ENCODE peak calls at places on chromosomes 11 and 22, in nine cellular contexts. I is AG09319; W is sigmoid colon; R is CD4-positive, alpha-beta T cell; V is GM12864; Y is fibroblast of lung; H is tibial nerve; M is Peyer's patch; J is psoas muscle. E is an unnamed sample.

GRCh38 chr11:69352715-69353325 is 58.9 kb downstream of the MYEOV start:
- DNase-seq in M (no peak), V (no peak), R (no peak), I (peak), H (no peak), Y (peak), J (no peak), W (no peak), E (peak)

GRCh38 chr11:48055292-48056132 is 75.2 kb downstream of the PTPRJ start:
- DNase-seq in H (no peak), V (no peak), Y (no peak), W (no peak), I (no peak), R (peak), M (peak), J (no peak), E (no peak)

GRCh38 chr11:110928373-110928772 is 216.1 kb upstream of the ARHGAP20 start:
- DNase-seq in H (no peak), J (no peak), Y (no peak), I (no peak), R (no peak), M (no peak), W (no peak), V (no peak), E (no peak)

GRCh38 chr11:124071622-124071948 is 30.5 kb upstream of the OR10G7 start:
- DNase-seq in H (no peak), V (no peak), J (no peak), Y (no peak), W (no peak), M (no peak), I (no peak), R (no peak), E (no peak)

GRCh38 chr11:5339771-5340322 is 3.5 kb downstream of the OR51B5 start:
- DNase-seq in I (no peak), V (no peak), M (no peak), W (no peak), H (no peak), Y (no peak), J (no peak), R (no peak), E (no peak)

GRCh38 chr22:24510694-24511625 is 15.8 kb downstream of the UPB1 start:
- DNase-seq in I (peak), Y (peak), W (no peak), V (no peak), R (no peak), H (no peak), J (peak), M (no peak), E (no peak)

GRCh38 chr11:3186166-3186953 is 21.2 kb upstream of the OSBPL5 start:
- DNase-seq in M (no peak), W (no peak), I (no peak), H (no peak), R (no peak), J (peak), Y (no peak), V (no peak), E (no peak)

GRCh38 chr22:41885576-41885975 is 29.3 kb downstream of the SHISA8 start:
- DNase-seq in W (no peak), J (no peak), H (no peak), Y (no peak), V (no peak), M (no peak), I (no peak), R (no peak), E (no peak)

GRCh38 chr11:17743026-17743807 is 8.6 kb downstream of the KCNC1 start:
- DNase-seq in M (no peak), V (no peak), H (no peak), W (no peak), Y (no peak), R (no peak), J (peak), I (no peak), E (no peak)

GRCh38 chr11:4684631-4685285 is 12.9 kb downstream of the OR51E2 start:
- DNase-seq in I (no peak), Y (no peak), M (no peak), R (no peak), V (no peak), H (no peak), W (no peak), J (no peak), E (no peak)

GRCh38 chr11:21928834-21929233 is 264.1 kb upstream of the ANO5 start:
- DNase-seq in I (no peak), H (no peak), R (no peak), V (no peak), W (no peak), M (no peak), Y (no peak), J (no peak), E (no peak)

GRCh38 chr22:27776410-27776958 is 25.1 kb downstream of the MN1 start:
- DNase-seq in J (no peak), W (no peak), H (no peak), V (no peak), I (peak), Y (no peak), M (no peak), R (no peak), E (no peak)

GRCh38 chr11:11620251-11620965 is 1.4 kb downstream of the GALNT18 start:
- DNase-seq in M (no peak), R (no peak), W (peak), J (peak), H (no peak), V (no peak), I (no peak), Y (peak), E (peak)

GRCh38 chr11:79097279-79097875 is 343.5 kb downstream of the TENM4 start:
- DNase-seq in I (no peak), V (no peak), M (no peak), Y (peak), H (peak), R (no peak), W (no peak), J (no peak), E (no peak)

GRCh38 chr11:134984421-134984820 is 572.4 kb upstream of the B3GAT1 start:
- DNase-seq in V (no peak), H (no peak), R (no peak), J (no peak), Y (no peak), I (no peak), M (no peak), W (no peak), E (no peak)

GRCh38 chr22:49616356-49617231 is 211.1 kb downstream of the BRD1 start:
- DNase-seq in R (no peak), Y (no peak), H (no peak), I (no peak), M (no peak), J (peak), W (no peak), V (no peak), E (no peak)

GRCh38 chr11:12287374-12288211 is 89.8 kb upstream of the PARVA start:
- DNase-seq in H (peak), I (peak), W (peak), M (no peak), J (peak), Y (peak), R (no peak), V (no peak), E (peak)

GRCh38 chr11:115550291-115551059 is 46.3 kb upstream of the CADM1 start:
- DNase-seq in Y (no peak), V (no peak), J (no peak), I (no peak), H (no peak), W (no peak), R (no peak), M (no peak), E (no peak)
- TF ChIP-seq CTCF in Y (no peak), V (no peak), J (no peak), I (no peak), H (no peak), W (no peak), R (no peak), M (no peak), E (no peak)

DNA sequence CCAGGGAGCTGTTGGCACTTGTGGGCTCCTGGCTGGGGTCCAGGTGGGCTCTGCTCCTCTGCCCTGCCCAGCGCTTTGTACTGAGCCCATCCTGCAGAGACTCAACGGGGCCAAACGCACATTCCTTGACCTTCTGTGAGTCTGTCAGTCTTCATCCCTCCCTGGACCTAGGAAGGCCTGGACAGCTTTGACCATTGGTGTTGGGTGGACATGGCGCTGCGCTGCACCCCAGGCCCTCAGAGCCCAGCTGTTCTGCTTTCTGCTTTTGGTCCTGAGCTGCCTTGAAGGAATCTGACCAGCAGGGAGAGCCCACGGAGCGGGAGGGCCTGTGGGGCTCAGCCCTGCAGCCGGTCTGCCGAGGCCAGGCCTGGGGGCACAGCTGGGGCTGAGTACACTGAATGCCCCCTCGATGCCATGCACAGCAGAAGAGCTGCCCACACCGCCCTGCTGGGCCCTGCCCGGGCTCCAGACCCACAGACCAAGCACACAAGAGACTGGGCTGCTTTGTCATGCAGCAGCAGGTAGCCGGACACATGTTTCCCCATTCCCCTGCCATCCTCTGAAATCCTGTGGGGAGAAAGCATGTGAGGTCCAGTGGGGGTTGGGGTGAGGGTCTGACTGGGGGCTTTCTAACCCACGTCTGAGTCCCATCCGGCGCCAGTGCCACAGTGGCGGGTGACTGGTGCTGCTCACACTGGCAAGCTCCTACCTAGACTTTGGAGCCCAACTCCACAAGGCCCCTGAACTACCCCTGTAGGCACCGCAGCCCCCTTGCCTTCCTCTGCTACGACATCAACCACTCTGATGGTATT is 24.1 kb upstream of the CCDC188 start:
- DNase-seq in J (no peak), R (no peak), V (no peak), Y (no peak), M (no peak), H (no peak), I (no peak), W (no peak), E (no peak)
- TF ChIP-seq CTCF in J (no peak), R (no peak), V (no peak), Y (peak), M (no peak), H (no peak), I (peak), W (no peak), E (no peak)

GRCh38 chr11:2173150-2173693 is 1.6 kb upstream of the TH start:
- DNase-seq in J (no peak), I (no peak), R (no peak), Y (no peak), M (no peak), W (no peak), V (no peak), H (no peak), E (no peak)
- TF ChIP-seq CTCF in J (no peak), I (peak), R (no peak), Y (no peak), M (no peak), W (no peak), V (peak), H (no peak), E (peak)

GRCh38 chr22:46386312-46386711 is 50.8 kb downstream of the TRMU start:
- DNase-seq in V (no peak), M (no peak), J (no peak), Y (no peak), I (no peak), W (no peak), R (no peak), H (no peak), E (no peak)
- TF ChIP-seq CTCF in V (no peak), M (no peak), J (no peak), Y (no peak), I (no peak), W (no peak), R (no peak), H (no peak), E (no peak)

GRCh38 chr22:40153705-40154104 is 24.0 kb upstream of the TNRC6B start:
- DNase-seq in R (no peak), I (no peak), Y (no peak), W (no peak), H (no peak), J (no peak), M (no peak), V (no peak), E (no peak)

GRCh38 chr22:40161182-40161581 is 16.5 kb upstream of the TNRC6B start:
- DNase-seq in Y (no peak), M (no peak), H (no peak), I (no peak), R (no peak), V (no peak), J (no peak), W (no peak), E (no peak)

GRCh38 chr22:40153186-40153585 is 24.5 kb upstream of the TNRC6B start:
- DNase-seq in V (no peak), R (no peak), H (no peak), M (no peak), J (no peak), W (no peak), Y (no peak), I (no peak), E (no peak)

GRCh38 chr22:40157546-40157945 is 20.2 kb upstream of the TNRC6B start:
- DNase-seq in J (no peak), H (no peak), V (no peak), M (no peak), W (no peak), Y (no peak), I (no peak), R (no peak), E (no peak)

DNA sequence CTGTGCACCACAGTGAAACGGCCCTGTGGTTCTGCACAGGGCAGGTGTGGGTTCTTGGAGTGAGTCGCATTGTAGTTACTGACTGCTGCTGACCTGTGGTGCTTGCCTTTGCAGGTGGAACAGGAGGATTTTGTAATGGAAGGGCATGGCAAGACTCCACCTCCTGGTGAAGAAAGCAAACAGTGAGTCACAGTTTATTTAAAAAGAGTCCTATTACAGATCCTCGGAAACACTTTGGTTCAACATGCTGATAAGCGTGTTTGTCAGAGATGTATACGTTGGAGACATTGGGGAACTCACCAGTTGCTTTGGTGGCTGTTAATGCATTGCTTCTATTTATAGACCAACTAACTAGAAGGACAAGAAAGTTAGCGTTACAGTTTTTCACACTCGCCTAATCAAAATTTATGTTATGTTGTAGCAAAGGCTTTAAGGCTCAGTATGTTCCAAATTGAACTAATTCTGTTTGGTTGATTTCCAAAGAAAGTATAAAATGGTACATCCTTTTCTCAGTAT is 21.7 kb upstream of the TNRC6B start:
- DNase-seq in V (no peak), H (no peak), I (no peak), M (no peak), J (no peak), Y (peak), R (no peak), W (no peak), E (no peak)
- TF ChIP-seq CTCF in V (no peak), H (no peak), I (no peak), M (no peak), J (peak), Y (no peak), R (no peak), W (no peak), E (no peak)

GRCh38 chr11:118243161-118243560 is 9.0 kb downstream of the MPZL3 start:
- DNase-seq in W (no peak), J (no peak), M (no peak), Y (no peak), I (no peak), V (no peak), R (no peak), H (no peak), E (no peak)
- TF ChIP-seq CTCF in W (no peak), J (no peak), M (no peak), Y (no peak), I (no peak), V (no peak), R (no peak), H (no peak), E (no peak)

GRCh38 chr11:63970902-63971301 is 3.5 kb upstream of the COX8A start:
- DNase-seq in I (no peak), J (no peak), V (no peak), R (no peak), H (no peak), W (no peak), Y (no peak), M (no peak), E (no peak)

GRCh38 chr11:63978551-63979235 is 4.3 kb downstream of the COX8A start:
- DNase-seq in H (no peak), J (no peak), Y (no peak), M (no peak), R (no peak), W (no peak), I (no peak), V (no peak), E (no peak)

GRCh38 chr11:63979426-63979825 is 5.0 kb downstream of the COX8A start:
- DNase-seq in J (no peak), H (no peak), I (no peak), Y (no peak), R (no peak), V (no peak), M (no peak), W (no peak), E (no peak)

GRCh38 chr11:63974259-63975143 is at the start of gene COX8A:
- DNase-seq in W (peak), V (peak), Y (peak), H (peak), I (peak), R (peak), J (peak), M (peak), E (peak)
- TF ChIP-seq CTCF in W (no peak), V (no peak), Y (no peak), H (peak), I (peak), R (no peak), J (no peak), M (no peak), E (peak)

DNA sequence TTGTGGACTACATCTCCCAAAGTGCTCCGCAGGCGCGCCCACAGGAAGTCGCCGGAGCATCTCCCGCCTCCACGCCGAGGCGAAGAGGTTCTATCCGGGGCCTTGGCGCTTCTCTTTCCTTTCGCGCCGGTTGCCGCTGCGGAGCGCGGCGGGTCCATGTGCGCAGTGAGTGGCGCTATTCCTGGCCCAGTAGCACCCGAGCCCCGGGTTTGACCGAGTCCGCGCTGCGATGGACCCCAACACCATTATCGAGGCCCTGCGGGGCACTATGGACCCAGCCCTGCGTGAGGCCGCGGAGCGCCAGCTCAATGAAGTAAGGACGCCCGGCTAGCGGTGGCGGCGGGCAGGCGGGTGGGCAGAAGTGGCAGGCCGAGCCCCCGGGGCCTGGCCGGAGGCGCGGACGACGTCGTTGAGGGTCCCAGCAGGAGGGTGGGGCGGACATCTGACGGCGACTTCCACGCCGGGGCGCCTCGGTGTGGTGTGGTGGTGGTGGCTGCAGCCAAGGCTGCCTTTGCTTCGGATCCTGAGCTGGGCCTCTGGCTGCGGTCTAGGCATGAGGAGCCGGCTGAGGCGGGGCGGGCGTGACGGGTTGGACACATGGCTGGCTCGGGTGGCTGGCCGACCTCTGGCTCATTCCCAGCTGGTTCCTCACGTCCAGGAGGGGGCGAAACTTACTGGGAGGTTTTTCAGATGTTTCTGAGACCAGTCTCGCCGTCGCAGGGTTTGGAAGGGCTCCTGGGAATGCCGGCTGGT is at the start of gene IPO7:
- DNase-seq in J (peak), M (peak), H (peak), Y (peak), I (peak), W (peak), R (peak), V (peak), E (peak)
- TF ChIP-seq CTCF in J (peak), M (no peak), H (peak), Y (no peak), I (peak), W (no peak), R (no peak), V (peak), E (no peak)